ENCODE peak calls at places on chromosomes 12 and 14, in four cellular contexts. I is colonic mucosa, H is GM20000, P is GM13976. C is an unnamed sample.
A peak's percentile ranks its signal among the peaks of the same experiment; 100 is the strongest.

GRCh38 chr14:69663322-69663686 is 51.9 kb downstream of the SUSD6 start:
- DNase-seq in I (no peak), H (no peak), P (no peak), C (no peak)

GRCh38 chr14:93104961-93105360 is 10.8 kb downstream of the ITPK1 start:
- DNase-seq in I (no peak), H (no peak), P (no peak), C (no peak)

GRCh38 chr12:45775964-45776363 is 46.5 kb downstream of the ARID2 start:
- DNase-seq in I (no peak), H (no peak), P (no peak), C (no peak)

GRCh38 chr12:48037267-48037915 is 33.1 kb upstream of the COL2A1 start:
- DNase-seq in I (no peak), H (no peak), P (no peak), C (peak; percentile 58)

GRCh38 chr12:93377252-93377542 is 528 bp upstream of the NUDT4 start:
- DNase-seq in I (no peak), H (no peak), P (no peak), C (no peak)

GRCh38 chr14:61122862-61123261 is 141.8 kb downstream of the SLC38A6 start:
- DNase-seq in I (no peak), H (no peak), P (no peak), C (no peak)

GRCh38 chr12:111818340-111818739 is 23.7 kb upstream of the MAPKAPK5 start:
- DNase-seq in I (no peak), H (no peak), P (no peak), C (no peak)

GRCh38 chr12:19848426-19848825 is 409.1 kb downstream of the AEBP2 start:
- DNase-seq in I (no peak), H (no peak), P (no peak), C (no peak)

GRCh38 chr12:51896236-51896635 is 8.3 kb downstream of the ANKRD33 start:
- DNase-seq in I (no peak), H (no peak), P (no peak), C (no peak)

GRCh38 chr14:64706552-64707193 is 2.4 kb downstream of the PLEKHG3 start:
- DNase-seq in I (no peak), H (peak; percentile 21), P (no peak), C (peak; percentile 68)

GRCh38 chr12:14416658-14417057 is 51.2 kb downstream of the ATF7IP start:
- DNase-seq in I (no peak), H (no peak), P (no peak), C (peak; percentile 46)
- TF ChIP-seq CTCF in I (no peak), H (no peak), P (no peak), C (peak; percentile 40)

GRCh38 chr14:103509864-103510263 is 12.8 kb downstream of the CKB start:
- DNase-seq in I (no peak), H (no peak), P (no peak), C (no peak)

GRCh38 chr14:103508521-103508920 is 14.1 kb downstream of the CKB start:
- DNase-seq in I (no peak), H (peak; percentile 3), P (no peak), C (no peak)

GRCh38 chr14:103511022-103511693 is 11.5 kb downstream of the CKB start:
- DNase-seq in I (no peak), H (peak; percentile 2), P (no peak), C (no peak)

GRCh38 chr14:103508930-103509329 is 13.7 kb downstream of the CKB start:
- DNase-seq in I (no peak), H (no peak), P (no peak), C (no peak)

DNA sequence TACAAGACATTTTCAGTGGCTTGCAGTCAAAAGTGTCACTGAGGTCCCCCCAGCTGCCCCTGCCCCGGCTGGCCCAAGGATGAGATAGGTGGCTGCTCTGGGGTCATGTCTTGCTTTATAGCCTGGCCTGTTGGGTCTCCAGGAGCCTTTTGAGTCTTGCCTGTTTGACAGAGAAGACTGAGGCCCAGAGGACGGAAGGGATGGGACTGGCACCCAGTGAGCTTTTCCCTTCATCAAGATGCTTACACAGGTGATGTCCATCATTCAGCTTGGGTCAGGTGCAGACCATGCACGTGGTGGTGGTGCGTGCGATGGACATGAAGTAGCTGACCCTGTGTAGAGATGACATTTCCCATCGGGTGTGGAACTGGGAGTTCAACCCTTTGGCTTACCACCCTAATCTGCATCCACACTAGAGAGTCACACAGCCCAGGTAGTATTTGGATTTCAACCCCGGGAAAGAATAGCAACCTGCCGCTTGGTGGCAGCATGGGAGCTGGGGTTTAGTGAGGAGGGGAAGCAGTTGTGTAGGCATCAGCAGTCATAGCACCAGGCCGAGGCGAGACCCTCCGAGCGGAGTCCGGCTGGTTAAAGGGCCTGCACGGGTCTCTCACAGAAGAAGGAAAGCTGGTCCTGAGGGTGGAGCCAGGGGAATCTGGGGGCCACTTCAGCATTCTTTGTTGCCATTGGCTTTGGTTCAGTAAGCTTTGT is 12.2 kb downstream of the CKB start:
- DNase-seq in I (no peak), H (peak; percentile 3), P (peak; percentile 15), C (no peak)
- TF ChIP-seq CTCF in I (no peak), H (no peak), P (no peak), C (no peak)

GRCh38 chr14:77988096-77988870 is 181.9 kb upstream of the NRXN3 start:
- DNase-seq in I (no peak), H (no peak), P (no peak), C (no peak)

GRCh38 chr14:77988966-77989365 is 181.2 kb upstream of the NRXN3 start:
- DNase-seq in I (no peak), H (no peak), P (no peak), C (no peak)

GRCh38 chr14:77989441-77989891 is 180.7 kb upstream of the NRXN3 start:
- DNase-seq in I (no peak), H (no peak), P (no peak), C (peak; percentile 25)

GRCh38 chr14:77986808-77987207 is 183.4 kb upstream of the NRXN3 start:
- DNase-seq in I (no peak), H (no peak), P (no peak), C (no peak)

GRCh38 chr14:77985235-77985634 is 184.9 kb upstream of the NRXN3 start:
- DNase-seq in I (no peak), H (no peak), P (no peak), C (no peak)
- TF ChIP-seq CTCF in I (no peak), H (no peak), P (no peak), C (no peak)

GRCh38 chr12:55715833-55716581 is at the start of gene BLOC1S1:
- DNase-seq in I (peak; percentile 98), H (peak; percentile 95), P (peak; percentile 96), C (peak; percentile 92)
- TF ChIP-seq CTCF in I (no peak), H (no peak), P (no peak), C (peak; percentile 13)

C was measured in neural crest cell.